ENCODE peak calls at places on chromosomes 2 and 18, in five cellular contexts. One of them, this sample, is unnamed.

GRCh38 chr2:225367482-225367881 is 32.0 kb upstream of the NYAP2 start:
- DNase-seq in endodermal cell: peak
- DNase-seq in prostate gland: no peak
- DNase-seq in psoas muscle: no peak
- DNase-seq in Peyer's patch: no peak
- DNase-seq in this sample: no peak

GRCh38 chr2:163348843-163349395 is 386.9 kb downstream of the FIGN start:
- DNase-seq in Peyer's patch: no peak
- DNase-seq in endodermal cell: peak
- DNase-seq in psoas muscle: no peak
- DNase-seq in prostate gland: no peak
- DNase-seq in this sample: no peak

GRCh38 chr18:55513199-55513598 is 74.8 kb downstream of the TCF4 start:
- DNase-seq in Peyer's patch: no peak
- DNase-seq in prostate gland: no peak
- DNase-seq in psoas muscle: no peak
- DNase-seq in endodermal cell: no peak
- DNase-seq in this sample: no peak

GRCh38 chr2:187875836-187876235 is 321.6 kb upstream of the TFPI start:
- DNase-seq in psoas muscle: no peak
- DNase-seq in prostate gland: no peak
- DNase-seq in Peyer's patch: no peak
- DNase-seq in endodermal cell: no peak
- DNase-seq in this sample: no peak

GRCh38 chr2:62382757-62383156 is 123.2 kb downstream of the TMEM17 start:
- DNase-seq in psoas muscle: no peak
- DNase-seq in endodermal cell: no peak
- DNase-seq in Peyer's patch: no peak
- DNase-seq in prostate gland: no peak
- DNase-seq in this sample: no peak

GRCh38 chr2:5164806-5165525 is 527.2 kb upstream of the SOX11 start:
- DNase-seq in Peyer's patch: no peak
- DNase-seq in prostate gland: no peak
- DNase-seq in endodermal cell: no peak
- DNase-seq in psoas muscle: no peak
- DNase-seq in this sample: no peak

GRCh38 chr18:55206941-55207340 is 247.7 kb upstream of the CCDC68 start:
- DNase-seq in endodermal cell: no peak
- DNase-seq in psoas muscle: no peak
- DNase-seq in Peyer's patch: no peak
- DNase-seq in prostate gland: no peak
- DNase-seq in this sample: no peak

GRCh38 chr2:112834379-112835014 is 2.1 kb downstream of the IL1B start:
- DNase-seq in prostate gland: no peak
- DNase-seq in Peyer's patch: no peak
- DNase-seq in endodermal cell: peak
- DNase-seq in psoas muscle: no peak
- DNase-seq in this sample: no peak

GRCh38 chr2:230765611-230766300 is 53.1 kb downstream of the CAB39 start:
- DNase-seq in psoas muscle: no peak
- DNase-seq in endodermal cell: no peak
- DNase-seq in prostate gland: no peak
- DNase-seq in Peyer's patch: no peak
- DNase-seq in this sample: no peak

GRCh38 chr2:159677654-159678053 is 34.7 kb upstream of the MARCHF7 start:
- DNase-seq in endodermal cell: no peak
- DNase-seq in Peyer's patch: no peak
- DNase-seq in prostate gland: no peak
- DNase-seq in psoas muscle: no peak
- DNase-seq in this sample: no peak

GRCh38 chr2:201116959-201117734 is 1.2 kb downstream of the CFLAR start:
- DNase-seq in prostate gland: peak
- DNase-seq in Peyer's patch: peak
- DNase-seq in endodermal cell: peak
- DNase-seq in psoas muscle: peak
- DNase-seq in this sample: no peak

GRCh38 chr2:8312861-8313768 is 368.7 kb upstream of the ID2 start:
- DNase-seq in endodermal cell: peak
- DNase-seq in psoas muscle: no peak
- DNase-seq in prostate gland: no peak
- DNase-seq in Peyer's patch: no peak
- DNase-seq in this sample: no peak

GRCh38 chr18:21803495-21803894 is 62.9 kb downstream of the MIB1 start:
- DNase-seq in psoas muscle: no peak
- DNase-seq in Peyer's patch: no peak
- DNase-seq in endodermal cell: no peak
- DNase-seq in prostate gland: no peak
- DNase-seq in this sample: no peak

GRCh38 chr2:2689313-2689712 is 358.2 kb upstream of the MYT1L start:
- DNase-seq in Peyer's patch: no peak
- DNase-seq in psoas muscle: no peak
- DNase-seq in endodermal cell: no peak
- DNase-seq in prostate gland: no peak
- DNase-seq in this sample: no peak

GRCh38 chr2:177015526-177015925 is 197.1 kb upstream of the HNRNPA3 start:
- DNase-seq in prostate gland: no peak
- DNase-seq in endodermal cell: no peak
- DNase-seq in Peyer's patch: no peak
- DNase-seq in psoas muscle: no peak
- DNase-seq in this sample: no peak

GRCh38 chr2:238096311-238097011 is 3.7 kb upstream of the ESPNL start:
- DNase-seq in psoas muscle: no peak
- DNase-seq in Peyer's patch: no peak
- DNase-seq in prostate gland: no peak
- DNase-seq in endodermal cell: peak
- DNase-seq in this sample: peak

GRCh38 chr2:893311-893710 is 57.3 kb upstream of the SNTG2 start:
- DNase-seq in endodermal cell: peak
- DNase-seq in psoas muscle: no peak
- DNase-seq in prostate gland: peak
- DNase-seq in Peyer's patch: no peak
- DNase-seq in this sample: no peak

GRCh38 chr2:12549641-12550040 is 167.1 kb upstream of the TRIB2 start:
- DNase-seq in endodermal cell: no peak
- DNase-seq in Peyer's patch: no peak
- DNase-seq in prostate gland: no peak
- DNase-seq in psoas muscle: no peak
- DNase-seq in this sample: no peak
- TF ChIP-seq CTCF in endodermal cell: no peak
- TF ChIP-seq CTCF in Peyer's patch: no peak
- TF ChIP-seq CTCF in prostate gland: no peak
- TF ChIP-seq CTCF in psoas muscle: no peak
- TF ChIP-seq CTCF in this sample: no peak

DNA sequence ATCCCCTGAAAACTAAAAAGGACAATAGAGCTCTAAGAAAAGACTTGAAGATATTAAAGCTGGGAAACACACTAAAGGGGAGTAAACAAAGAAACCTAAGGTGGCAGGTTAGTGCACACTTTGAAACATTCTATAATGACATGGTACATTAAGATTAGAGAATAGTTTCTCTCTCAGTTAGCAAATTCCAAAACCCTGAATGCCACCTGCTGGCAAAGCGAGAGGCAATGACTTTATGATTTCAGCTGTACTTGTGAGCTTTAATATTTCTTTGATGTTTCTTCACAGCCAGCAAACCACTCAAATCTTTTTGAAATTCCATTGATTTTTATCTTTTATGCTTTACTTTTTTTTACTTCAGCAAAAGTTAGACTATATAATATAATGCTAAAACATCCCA is 86.3 kb downstream of the LRP2 start:
- DNase-seq in Peyer's patch: no peak
- DNase-seq in prostate gland: no peak
- DNase-seq in endodermal cell: no peak
- DNase-seq in psoas muscle: no peak
- DNase-seq in this sample: no peak
- TF ChIP-seq CTCF in Peyer's patch: no peak
- TF ChIP-seq CTCF in prostate gland: peak
- TF ChIP-seq CTCF in endodermal cell: peak
- TF ChIP-seq CTCF in psoas muscle: no peak
- TF ChIP-seq CTCF in this sample: peak

GRCh38 chr2:70983506-70984227 is 5.2 kb downstream of the ANKRD53 start:
- DNase-seq in prostate gland: no peak
- DNase-seq in Peyer's patch: no peak
- DNase-seq in psoas muscle: no peak
- DNase-seq in endodermal cell: peak
- DNase-seq in this sample: peak

GRCh38 chr2:70984228-70984575 is 5.8 kb downstream of the ANKRD53 start:
- DNase-seq in endodermal cell: no peak
- DNase-seq in psoas muscle: no peak
- DNase-seq in prostate gland: no peak
- DNase-seq in Peyer's patch: no peak
- DNase-seq in this sample: no peak

GRCh38 chr2:70985283-70985688 is 6.9 kb downstream of the ANKRD53 start:
- DNase-seq in prostate gland: no peak
- DNase-seq in endodermal cell: no peak
- DNase-seq in Peyer's patch: no peak
- DNase-seq in psoas muscle: no peak
- DNase-seq in this sample: peak

GRCh38 chr2:70985956-70986355 is 7.5 kb downstream of the ANKRD53 start:
- DNase-seq in prostate gland: no peak
- DNase-seq in endodermal cell: peak
- DNase-seq in psoas muscle: no peak
- DNase-seq in Peyer's patch: no peak
- DNase-seq in this sample: no peak

DNA sequence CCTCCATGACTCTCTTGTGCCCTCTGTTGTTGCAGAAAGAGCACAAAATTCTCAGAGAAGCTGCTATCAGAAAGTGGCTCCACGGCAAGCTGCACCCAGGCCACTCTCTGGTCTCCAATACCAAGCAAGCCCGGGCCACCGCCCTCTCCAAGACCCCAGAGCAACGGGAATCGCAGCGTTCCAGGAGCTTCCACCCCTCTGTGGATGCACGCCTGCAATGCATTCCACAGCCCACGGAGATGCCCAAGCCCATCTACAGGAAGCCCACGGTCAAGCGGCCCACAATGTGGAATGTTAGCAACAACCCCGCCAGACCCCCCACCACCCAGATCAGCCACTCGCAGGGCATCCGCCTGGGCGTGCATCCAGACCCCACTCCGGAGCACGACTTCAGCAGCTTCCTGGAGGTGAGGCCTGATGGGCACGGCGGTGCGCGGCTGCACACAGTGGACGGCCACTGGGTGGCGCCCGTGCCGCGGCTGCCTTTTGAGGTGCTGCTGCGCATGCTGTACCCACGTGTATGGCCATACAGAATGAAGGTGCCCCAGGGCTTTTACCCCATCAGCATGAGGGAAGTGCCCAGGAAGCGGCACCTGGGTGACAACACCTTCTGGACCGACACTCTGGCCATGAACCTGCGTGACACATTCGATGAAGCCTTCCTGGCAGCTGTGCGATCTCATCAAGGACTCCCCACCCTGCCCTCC is 6.3 kb downstream of the ANKRD53 start:
- DNase-seq in endodermal cell: peak
- DNase-seq in psoas muscle: peak
- DNase-seq in Peyer's patch: peak
- DNase-seq in prostate gland: peak
- DNase-seq in this sample: peak
- TF ChIP-seq CTCF in endodermal cell: peak
- TF ChIP-seq CTCF in psoas muscle: peak
- TF ChIP-seq CTCF in Peyer's patch: peak
- TF ChIP-seq CTCF in prostate gland: peak
- TF ChIP-seq CTCF in this sample: peak

GRCh38 chr2:125471963-125472362 is 1184.0 kb upstream of the GYPC start:
- DNase-seq in prostate gland: no peak
- DNase-seq in Peyer's patch: no peak
- DNase-seq in endodermal cell: peak
- DNase-seq in psoas muscle: no peak
- DNase-seq in this sample: no peak
- TF ChIP-seq CTCF in prostate gland: no peak
- TF ChIP-seq CTCF in Peyer's patch: peak
- TF ChIP-seq CTCF in endodermal cell: peak
- TF ChIP-seq CTCF in psoas muscle: no peak
- TF ChIP-seq CTCF in this sample: peak

DNA sequence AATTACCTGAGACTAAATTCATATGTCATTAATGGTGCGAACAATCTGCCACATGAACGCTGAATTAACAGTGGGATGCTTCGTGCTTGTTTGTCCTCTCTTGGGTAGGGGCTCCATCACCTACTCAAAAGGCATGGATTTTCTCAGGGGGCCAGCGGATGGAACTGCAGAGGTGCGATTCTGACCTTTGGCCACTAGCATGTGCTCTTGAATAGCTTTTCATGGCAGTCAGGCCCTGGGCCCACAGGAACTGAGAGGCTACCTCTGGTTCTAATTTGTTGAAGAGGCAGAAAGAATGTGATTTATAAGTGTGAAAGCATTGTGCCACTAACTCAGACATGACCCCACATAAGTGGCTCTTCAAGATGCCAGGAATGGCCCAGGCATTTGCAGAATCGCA is 283.2 kb downstream of the INSIG2 start:
- DNase-seq in psoas muscle: no peak
- DNase-seq in prostate gland: no peak
- DNase-seq in Peyer's patch: no peak
- DNase-seq in endodermal cell: peak
- DNase-seq in this sample: no peak
- TF ChIP-seq CTCF in psoas muscle: no peak
- TF ChIP-seq CTCF in prostate gland: no peak
- TF ChIP-seq CTCF in Peyer's patch: peak
- TF ChIP-seq CTCF in endodermal cell: peak
- TF ChIP-seq CTCF in this sample: peak

GRCh38 chr2:211035548-211036185 is 479.3 kb downstream of the CPS1 start:
- DNase-seq in endodermal cell: no peak
- DNase-seq in Peyer's patch: no peak
- DNase-seq in prostate gland: no peak
- DNase-seq in psoas muscle: no peak
- DNase-seq in this sample: no peak

GRCh38 chr2:211027976-211028375 is 471.6 kb downstream of the CPS1 start:
- DNase-seq in Peyer's patch: no peak
- DNase-seq in endodermal cell: no peak
- DNase-seq in prostate gland: no peak
- DNase-seq in psoas muscle: no peak
- DNase-seq in this sample: no peak

GRCh38 chr2:211033765-211034164 is 477.4 kb downstream of the CPS1 start:
- DNase-seq in psoas muscle: no peak
- DNase-seq in prostate gland: no peak
- DNase-seq in Peyer's patch: no peak
- DNase-seq in endodermal cell: no peak
- DNase-seq in this sample: no peak
- TF ChIP-seq CTCF in psoas muscle: peak
- TF ChIP-seq CTCF in prostate gland: no peak
- TF ChIP-seq CTCF in Peyer's patch: peak
- TF ChIP-seq CTCF in endodermal cell: peak
- TF ChIP-seq CTCF in this sample: peak

GRCh38 chr2:171706152-171706803 is 19.0 kb downstream of the DYNC1I2 start:
- DNase-seq in psoas muscle: no peak
- DNase-seq in endodermal cell: no peak
- DNase-seq in Peyer's patch: no peak
- DNase-seq in prostate gland: no peak
- DNase-seq in this sample: no peak
- TF ChIP-seq CTCF in psoas muscle: peak
- TF ChIP-seq CTCF in endodermal cell: peak
- TF ChIP-seq CTCF in Peyer's patch: peak
- TF ChIP-seq CTCF in prostate gland: peak
- TF ChIP-seq CTCF in this sample: peak

This sample was measured in type B pancreatic cell.